ENCODE peak calls at places on chromosomes 16 and 17, in five cellular contexts. One of them, this sample, is unnamed. For H3K4me1, the result is how much of the 10 kb centered on the place peaks cover.

GRCh38 chr17:15343749-15344148 is 2.4 kb upstream of the TEKT3 start:
- DNase-seq in esophagus squamous epithelium: no peak
- DNase-seq in left ventricle myocardium inferior: no peak
- DNase-seq in BE2C: no peak
- DNase-seq in IMR-90: peak
- DNase-seq in this sample: no peak

GRCh38 chr17:57356153-57356721 is 99.9 kb downstream of the MSI2 start:
- DNase-seq in BE2C: no peak
- DNase-seq in esophagus squamous epithelium: no peak
- DNase-seq in left ventricle myocardium inferior: no peak
- DNase-seq in IMR-90: no peak
- DNase-seq in this sample: no peak

GRCh38 chr17:19248149-19248922 is 11.2 kb downstream of the EPN2 start:
- DNase-seq in left ventricle myocardium inferior: no peak
- DNase-seq in BE2C: no peak
- DNase-seq in IMR-90: no peak
- DNase-seq in esophagus squamous epithelium: no peak
- DNase-seq in this sample: no peak

GRCh38 chr17:28174352-28175046 is 132.0 kb downstream of the NLK start:
- DNase-seq in esophagus squamous epithelium: no peak
- DNase-seq in IMR-90: no peak
- DNase-seq in left ventricle myocardium inferior: no peak
- DNase-seq in BE2C: no peak
- DNase-seq in this sample: no peak

GRCh38 chr16:75028544-75028943 is 29.7 kb downstream of the ZNRF1 start:
- DNase-seq in left ventricle myocardium inferior: no peak
- DNase-seq in BE2C: no peak
- DNase-seq in IMR-90: no peak
- DNase-seq in esophagus squamous epithelium: no peak
- DNase-seq in this sample: no peak

GRCh38 chr17:27609606-27610303 is 21.2 kb upstream of the LGALS9 start:
- DNase-seq in left ventricle myocardium inferior: no peak
- DNase-seq in esophagus squamous epithelium: no peak
- DNase-seq in IMR-90: peak
- DNase-seq in BE2C: peak
- DNase-seq in this sample: no peak

GRCh38 chr17:49602783-49603182 is 27.1 kb downstream of the NXPH3 start:
- DNase-seq in left ventricle myocardium inferior: no peak
- DNase-seq in IMR-90: no peak
- DNase-seq in BE2C: no peak
- DNase-seq in esophagus squamous epithelium: no peak
- DNase-seq in this sample: no peak

GRCh38 chr17:28718317-28718672 is 627 bp upstream of the RAB34 start:
- DNase-seq in esophagus squamous epithelium: no peak
- DNase-seq in left ventricle myocardium inferior: no peak
- DNase-seq in IMR-90: no peak
- DNase-seq in BE2C: no peak
- DNase-seq in this sample: no peak

GRCh38 chr17:73455050-73455687 is 143.4 kb upstream of the CDC42EP4 start:
- DNase-seq in esophagus squamous epithelium: no peak
- DNase-seq in BE2C: no peak
- DNase-seq in left ventricle myocardium inferior: no peak
- DNase-seq in IMR-90: no peak
- DNase-seq in this sample: no peak

GRCh38 chr16:23296994-23297393 is 5.1 kb upstream of the SCNN1B start:
- DNase-seq in esophagus squamous epithelium: no peak
- DNase-seq in BE2C: peak
- DNase-seq in left ventricle myocardium inferior: no peak
- DNase-seq in IMR-90: no peak
- DNase-seq in this sample: no peak
- H3K4me1 ChIP-seq in esophagus squamous epithelium: half or more
- H3K4me1 ChIP-seq in BE2C: under half
- H3K4me1 ChIP-seq in left ventricle myocardium inferior: under half
- H3K4me1 ChIP-seq in IMR-90: under half
- H3K4me1 ChIP-seq in this sample: under half

GRCh38 chr16:71625113-71625850 is 702 bp upstream of the MARVELD3 start:
- DNase-seq in esophagus squamous epithelium: no peak
- DNase-seq in BE2C: no peak
- DNase-seq in IMR-90: no peak
- DNase-seq in left ventricle myocardium inferior: no peak
- DNase-seq in this sample: no peak
- H3K4me3 ChIP-seq in esophagus squamous epithelium: peak
- H3K4me3 ChIP-seq in BE2C: no peak
- H3K4me3 ChIP-seq in IMR-90: no peak
- H3K4me3 ChIP-seq in left ventricle myocardium inferior: no peak
- H3K4me3 ChIP-seq in this sample: no peak

GRCh38 chr16:65884018-65884417 is 482.5 kb upstream of the CDH5 start:
- DNase-seq in BE2C: no peak
- DNase-seq in esophagus squamous epithelium: no peak
- DNase-seq in IMR-90: peak
- DNase-seq in left ventricle myocardium inferior: no peak
- DNase-seq in this sample: no peak
- TF ChIP-seq CTCF in BE2C: no peak
- TF ChIP-seq CTCF in esophagus squamous epithelium: no peak
- TF ChIP-seq CTCF in IMR-90: no peak
- TF ChIP-seq CTCF in left ventricle myocardium inferior: no peak
- TF ChIP-seq CTCF in this sample: no peak

GRCh38 chr17:8222630-8223355 is 12.4 kb upstream of the AURKB start:
- DNase-seq in left ventricle myocardium inferior: peak
- DNase-seq in BE2C: peak
- DNase-seq in IMR-90: peak
- DNase-seq in esophagus squamous epithelium: peak
- DNase-seq in this sample: peak
- H3K4me1 ChIP-seq in left ventricle myocardium inferior: half or more
- H3K4me1 ChIP-seq in BE2C: under half
- H3K4me1 ChIP-seq in IMR-90: under half
- H3K4me1 ChIP-seq in esophagus squamous epithelium: half or more
- H3K4me1 ChIP-seq in this sample: under half